ENCODE peak calls at places on chromosomes 6 and 20, in five cellular contexts. G is Peyer's patch, D is stomach, T is breast epithelium, X is brain microvascular endothelial cell. I is an unnamed sample. For H3K27me3, the result is how much of the 10 kb centered on the place peaks cover.

GRCh38 chr20:1618954-1619550 is 757 bp downstream of the SIRPB1 start:
- DNase-seq in G (no peak), D (no peak), T (no peak), X (no peak), I (no peak)

GRCh38 chr6:126721581-126722145 is 381.7 kb downstream of the CENPW start:
- DNase-seq in G (no peak), D (no peak), T (no peak), X (peak), I (peak)

GRCh38 chr6:14354919-14355572 is 237.5 kb downstream of the CD83 start:
- DNase-seq in G (no peak), D (peak), T (no peak), X (peak), I (no peak)

GRCh38 chr20:23061713-23062561 is 12.5 kb upstream of the THBD start:
- DNase-seq in G (no peak), D (no peak), T (no peak), X (peak), I (no peak)

GRCh38 chr20:58137651-58138265 is 90.7 kb downstream of the ANKRD60 start:
- DNase-seq in G (no peak), D (no peak), T (peak), X (no peak), I (no peak)

GRCh38 chr6:83884523-83884922 is 25.0 kb downstream of the CYB5R4 start:
- DNase-seq in G (no peak), D (no peak), T (no peak), X (no peak), I (no peak)

GRCh38 chr20:48054051-48054450 is 268.8 kb upstream of the SULF2 start:
- DNase-seq in G (no peak), D (no peak), T (no peak), X (no peak), I (no peak)

GRCh38 chr6:168598251-168599117 is 157.5 kb downstream of the SMOC2 start:
- DNase-seq in G (no peak), D (no peak), T (no peak), X (no peak), I (no peak)

GRCh38 chr20:51750037-51750769 is 18.0 kb downstream of the ATP9A start:
- DNase-seq in G (peak), D (peak), T (peak), X (peak), I (peak)

GRCh38 chr6:160891690-160892089 is 99.9 kb upstream of the MAP3K4 start:
- DNase-seq in G (no peak), D (no peak), T (no peak), X (no peak), I (no peak)

GRCh38 chr20:23200914-23201313 is 114.8 kb upstream of the CD93 start:
- DNase-seq in G (no peak), D (peak), T (no peak), X (peak), I (no peak)

GRCh38 chr6:161444464-161444863 is 170.6 kb upstream of the AGPAT4 start:
- DNase-seq in G (no peak), D (no peak), T (no peak), X (no peak), I (no peak)

GRCh38 chr6:116376149-116376548 is 5.4 kb downstream of the DSE start:
- DNase-seq in G (no peak), D (no peak), T (no peak), X (no peak), I (no peak)

GRCh38 chr6:107493158-107494057 is 3.5 kb downstream of the SOBP start:
- DNase-seq in G (no peak), D (peak), T (no peak), X (peak), I (no peak)

GRCh38 chr6:139249387-139249786 is 42.4 kb downstream of the TXLNB start:
- DNase-seq in G (no peak), D (no peak), T (no peak), X (no peak), I (no peak)

GRCh38 chr20:57627972-57628650 is 7.9 kb upstream of the ZBP1 start:
- DNase-seq in G (no peak), D (no peak), T (no peak), X (peak), I (no peak)

GRCh38 chr6:58113960-58114359 is 796.5 kb downstream of the PRIM2 start:
- DNase-seq in G (no peak), D (no peak), T (no peak), X (no peak), I (no peak)

GRCh38 chr6:27871919-27872633 is 40.1 kb downstream of the OR2B2 start:
- DNase-seq in G (peak), D (peak), T (peak), X (peak), I (peak)

DNA sequence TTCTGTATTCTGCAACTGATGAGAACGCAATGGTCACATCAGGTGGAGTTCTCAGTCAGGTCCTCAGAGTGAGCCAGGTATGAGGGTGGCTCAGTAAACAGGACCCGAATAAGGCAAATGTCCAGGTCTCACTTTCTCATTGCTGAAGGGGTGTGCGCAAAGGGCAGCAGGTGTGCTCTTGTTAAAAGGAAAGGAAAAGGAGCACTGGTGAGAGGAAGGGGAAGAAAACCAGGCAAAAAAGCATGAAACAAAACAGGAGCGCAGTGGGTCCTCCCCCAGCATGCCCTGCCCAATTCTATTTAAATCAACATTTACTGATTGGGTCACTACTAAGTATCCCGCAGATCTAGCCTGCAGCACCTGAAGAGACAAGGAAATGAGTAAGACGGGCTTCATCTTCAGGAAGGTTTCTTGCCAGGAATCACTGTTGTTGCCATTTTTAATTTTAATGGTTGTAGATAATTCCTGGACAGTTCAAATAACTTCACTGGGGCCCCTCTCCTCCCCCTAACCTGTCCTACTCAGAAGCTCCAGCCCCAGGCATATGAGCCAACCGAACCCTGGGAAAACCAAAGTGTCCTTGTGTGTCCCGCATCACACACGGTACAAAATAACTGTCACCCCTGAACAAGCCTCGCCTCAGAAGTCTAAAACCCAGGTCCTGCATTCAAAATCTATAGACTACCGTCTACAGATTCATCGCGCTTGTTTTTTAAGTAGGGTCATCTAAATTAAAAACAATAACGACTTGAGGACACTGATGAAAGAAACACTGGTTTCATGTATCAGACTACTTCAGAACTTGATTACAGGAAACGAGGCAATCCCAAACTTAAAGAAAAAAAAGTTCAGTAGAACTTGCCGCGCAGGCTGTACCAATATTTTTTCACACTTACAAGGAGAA is 980 bp downstream of the MBOAT1 start:
- DNase-seq in G (no peak), D (peak), T (peak), X (no peak), I (no peak)
- H3K4me3 ChIP-seq in G (peak), D (peak), T (peak), X (peak), I (peak)

DNA sequence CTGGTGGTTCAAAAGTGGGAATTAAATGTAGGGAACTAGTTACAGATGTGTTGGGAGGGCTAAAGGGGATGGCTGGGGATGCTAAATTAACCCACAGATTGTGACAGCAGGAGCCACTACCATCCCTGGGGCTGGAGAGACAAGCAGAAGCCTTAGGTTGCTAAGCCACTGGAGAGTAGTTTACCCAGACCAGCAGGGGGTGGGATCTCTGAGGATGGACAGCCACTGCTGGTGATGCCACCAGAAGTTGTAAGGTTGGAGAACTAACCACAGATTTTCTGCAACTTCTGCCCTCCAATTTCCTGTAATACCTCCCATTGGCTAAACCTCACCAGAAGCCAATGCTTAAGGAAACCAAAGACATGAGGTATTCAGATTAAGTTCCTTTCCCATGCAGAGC is 139.6 kb upstream of the NOX3 start:
- DNase-seq in G (no peak), D (no peak), T (no peak), X (no peak), I (no peak)
- TF ChIP-seq CTCF in G (no peak), D (no peak), T (no peak), X (no peak), I (no peak)

DNA sequence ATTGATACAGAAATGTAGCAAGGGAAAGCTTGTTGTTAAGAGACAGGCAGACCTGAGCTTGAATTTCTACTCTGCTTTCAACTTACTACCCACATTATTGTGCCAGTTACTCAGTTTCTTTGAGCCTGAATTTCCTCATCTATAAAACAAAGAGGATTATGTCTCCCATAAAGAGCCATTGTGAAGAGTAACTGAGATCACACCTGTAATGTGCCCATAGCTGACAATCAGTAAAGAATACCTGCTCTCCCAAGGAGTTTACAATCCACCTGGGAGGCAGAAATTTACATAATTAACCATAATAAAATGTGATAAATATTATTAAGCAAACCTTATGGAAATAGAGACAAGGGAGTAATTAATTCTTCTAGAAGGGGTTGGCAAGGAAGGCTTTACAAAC is 204.9 kb downstream of the EPM2A start:
- DNase-seq in G (no peak), D (no peak), T (no peak), X (no peak), I (no peak)
- H3K27me3 ChIP-seq in G (under half), D (under half), T (under half), X (under half), I (under half)

GRCh38 chr6:141618180-141618581 is 514.5 kb upstream of the GJE1 start:
- DNase-seq in G (no peak), D (no peak), T (no peak), X (no peak), I (no peak)
- H3K4me3 ChIP-seq in G (no peak), D (no peak), T (no peak), X (no peak), I (no peak)

GRCh38 chr6:7697820-7698623 is 27.9 kb upstream of the BMP6 start:
- DNase-seq in G (no peak), D (peak), T (no peak), X (peak), I (peak)
- TF ChIP-seq CTCF in G (no peak), D (no peak), T (no peak), X (no peak), I (no peak)

GRCh38 chr6:16839780-16840179 is 78.5 kb upstream of the ATXN1 start:
- DNase-seq in G (no peak), D (no peak), T (no peak), X (no peak), I (no peak)

GRCh38 chr6:16841241-16841640 is 80.0 kb upstream of the ATXN1 start:
- DNase-seq in G (no peak), D (no peak), T (no peak), X (no peak), I (no peak)

GRCh38 chr6:16840291-16840690 is 79.0 kb upstream of the ATXN1 start:
- DNase-seq in G (no peak), D (no peak), T (no peak), X (no peak), I (no peak)

GRCh38 chr6:16837217-16837972 is 76.1 kb upstream of the ATXN1 start:
- DNase-seq in G (no peak), D (no peak), T (no peak), X (no peak), I (no peak)

DNA sequence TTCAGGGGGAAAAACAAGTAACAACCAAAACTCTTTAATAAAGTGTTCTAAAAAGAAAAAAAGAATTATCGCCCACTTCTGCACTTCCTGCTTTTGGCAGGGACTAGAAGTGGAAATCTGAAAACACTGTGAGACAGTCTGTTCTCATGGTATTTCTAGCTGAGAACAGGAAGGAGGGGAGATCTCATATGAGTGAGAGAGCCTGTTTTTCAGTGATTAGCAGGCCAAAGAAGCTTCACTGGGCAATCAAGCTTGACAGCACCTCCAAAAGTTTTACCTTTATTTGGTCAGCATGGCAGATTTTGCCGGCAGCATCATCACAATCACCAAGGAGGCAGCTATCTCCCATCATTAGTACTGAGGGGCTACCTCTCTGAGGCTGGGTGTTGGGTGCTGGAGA is 79.5 kb upstream of the ATXN1 start:
- DNase-seq in G (no peak), D (no peak), T (no peak), X (no peak), I (no peak)
- H3K27me3 ChIP-seq in G (under half), D (under half), T (under half), X (under half), I (under half)

GRCh38 chr20:49561256-49561655 is 6.7 kb downstream of the PTGIS start:
- DNase-seq in G (no peak), D (peak), T (no peak), X (no peak), I (no peak)

GRCh38 chr20:49560646-49561045 is 7.3 kb downstream of the PTGIS start:
- DNase-seq in G (no peak), D (peak), T (no peak), X (no peak), I (no peak)

GRCh38 chr20:49562341-49563014 is 5.5 kb downstream of the PTGIS start:
- DNase-seq in G (no peak), D (peak), T (peak), X (peak), I (no peak)

GRCh38 chr20:49561806-49562205 is 6.1 kb downstream of the PTGIS start:
- DNase-seq in G (no peak), D (no peak), T (no peak), X (no peak), I (no peak)

DNA sequence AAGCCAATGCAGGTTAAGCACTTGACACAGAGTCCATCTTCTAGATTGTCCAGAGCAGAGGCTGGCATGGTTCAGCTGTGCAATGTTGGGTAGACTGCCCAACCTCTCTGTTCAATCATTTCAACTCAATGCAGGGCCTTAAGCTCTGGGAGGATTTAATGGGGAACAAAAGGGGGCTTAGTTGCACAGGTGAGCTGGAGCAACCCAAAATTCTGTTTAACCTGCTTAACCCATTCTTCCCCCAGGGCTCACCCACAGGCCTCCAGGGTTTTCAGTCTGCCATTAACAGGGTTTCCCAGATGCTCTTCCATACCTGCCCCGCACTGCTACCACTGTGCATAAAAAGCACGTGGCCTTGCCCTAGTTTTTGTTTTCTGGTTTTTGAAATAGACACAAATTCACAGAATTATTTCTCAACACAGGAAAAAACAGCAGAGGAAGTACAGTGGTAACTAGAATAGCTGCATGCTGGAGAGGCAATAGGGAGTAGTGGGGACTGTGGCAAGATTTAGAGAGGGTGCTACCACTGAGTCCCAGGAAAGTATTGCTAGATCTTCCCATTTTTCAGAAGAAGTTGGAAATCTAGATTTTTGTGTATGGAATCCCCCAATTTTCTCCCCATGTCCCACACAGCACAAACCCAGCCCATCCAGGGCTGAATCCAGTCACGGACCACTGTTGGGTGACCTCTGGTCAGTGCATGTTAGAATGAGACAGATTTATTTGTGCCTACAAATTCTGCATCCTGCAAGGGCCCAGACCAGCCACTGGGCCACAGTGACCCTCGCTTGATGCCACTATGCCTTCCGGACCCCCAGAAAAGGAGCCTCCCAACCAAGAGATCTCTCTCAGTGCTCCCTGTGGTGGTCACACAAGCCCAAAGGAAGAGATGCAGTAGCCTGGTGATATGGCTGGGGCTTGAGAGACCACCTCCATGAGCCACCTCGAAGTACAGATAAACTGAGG is 4.6 kb downstream of the PTGIS start:
- DNase-seq in G (no peak), D (no peak), T (no peak), X (no peak), I (no peak)
- H3K4me3 ChIP-seq in G (no peak), D (no peak), T (no peak), X (no peak), I (no peak)

GRCh38 chr20:49534314-49534713 is 33.6 kb downstream of the PTGIS start:
- DNase-seq in G (no peak), D (peak), T (no peak), X (peak), I (no peak)
- TF ChIP-seq CTCF in G (peak), D (peak), T (peak), X (peak), I (peak)

GRCh38 chr20:11120451-11120850 is 446.7 kb upstream of the JAG1 start:
- DNase-seq in G (no peak), D (no peak), T (no peak), X (no peak), I (no peak)

GRCh38 chr20:11112837-11113236 is 439.0 kb upstream of the JAG1 start:
- DNase-seq in G (no peak), D (no peak), T (no peak), X (no peak), I (no peak)

GRCh38 chr20:11118802-11119380 is 445.1 kb upstream of the JAG1 start:
- DNase-seq in G (no peak), D (no peak), T (no peak), X (no peak), I (no peak)

GRCh38 chr20:11114382-11114781 is 440.6 kb upstream of the JAG1 start:
- DNase-seq in G (no peak), D (no peak), T (no peak), X (no peak), I (no peak)

GRCh38 chr20:11117808-11118528 is 444.2 kb upstream of the JAG1 start:
- DNase-seq in G (no peak), D (no peak), T (no peak), X (peak), I (peak)
- H3K27me3 ChIP-seq in G (under half), D (under half), T (under half), X (under half), I (under half)

I was measured in kidney epithelial cell.